ENCODE peak calls at places on chromosome 2, in five cellular contexts. O, L, Z, D and A are unnamed samples.

GRCh38 chr2:148459300-148459891 is 185.2 kb upstream of the EPC2 start:
- DNase-seq in O (no peak), L (no peak), D (no peak), Z (no peak), A (no peak)

GRCh38 chr2:15527074-15527739 is 33.9 kb downstream of the NBAS start:
- DNase-seq in D (no peak), Z (no peak), L (no peak), O (no peak), A (peak; percentile 26)

GRCh38 chr2:199662245-199662644 is 188.7 kb downstream of the FTCDNL1 start:
- DNase-seq in Z (no peak), D (no peak), O (no peak), L (no peak), A (no peak)

GRCh38 chr2:199818001-199818400 is 33.0 kb downstream of the FTCDNL1 start:
- DNase-seq in L (no peak), O (no peak), D (no peak), Z (no peak), A (no peak)

GRCh38 chr2:84719434-84719833 is 161.4 kb downstream of the TRABD2A start:
- DNase-seq in D (no peak), Z (no peak), L (no peak), O (no peak), A (no peak)

GRCh38 chr2:56082665-56083064 is 101.1 kb upstream of the CCDC85A start:
- DNase-seq in L (no peak), O (no peak), Z (no peak), D (no peak), A (no peak)

GRCh38 chr2:221726894-221727513 is 154.9 kb upstream of the EPHA4 start:
- DNase-seq in Z (no peak), D (no peak), O (no peak), L (no peak), A (no peak)

GRCh38 chr2:98739020-98739419 is 8.1 kb upstream of the MGAT4A start:
- DNase-seq in O (no peak), L (no peak), Z (no peak), D (no peak), A (no peak)

GRCh38 chr2:36449943-36450392 is 94.4 kb downstream of the CRIM1 start:
- DNase-seq in L (no peak), Z (no peak), D (no peak), O (no peak), A (no peak)

GRCh38 chr2:237128026-237128703 is 42.5 kb downstream of the COPS8 start:
- DNase-seq in Z (peak; percentile 97), O (peak; percentile 97), L (peak; percentile 61), D (peak; percentile 82), A (no peak)

GRCh38 chr2:218997730-218998129 is 4.5 kb upstream of the CRYBA2 start:
- DNase-seq in D (no peak), Z (no peak), O (no peak), L (peak; percentile 21), A (no peak)

GRCh38 chr2:63189026-63189425 is 138.4 kb downstream of the OTX1 start:
- DNase-seq in L (peak; percentile 48), Z (no peak), O (peak; percentile 41), D (no peak), A (peak; percentile 73)

GRCh38 chr2:235054497-235054896 is 102.7 kb downstream of the SH3BP4 start:
- DNase-seq in O (no peak), D (no peak), Z (no peak), L (no peak), A (no peak)

GRCh38 chr2:234462218-234462992 is 34.5 kb downstream of the ARL4C start:
- DNase-seq in L (no peak), O (no peak), D (no peak), Z (no peak), A (no peak)

GRCh38 chr2:219010162-219010756 is 17.0 kb upstream of the CRYBA2 start:
- DNase-seq in Z (no peak), O (no peak), L (peak; percentile 54), D (no peak), A (peak; percentile 71)

GRCh38 chr2:222320441-222321395 is 21.9 kb upstream of the PAX3 start:
- DNase-seq in O (no peak), L (no peak), Z (no peak), D (peak; percentile 37), A (no peak)

GRCh38 chr2:206253125-206253787 is 21.2 kb upstream of the ZDBF2 start:
- DNase-seq in L (no peak), O (no peak), Z (no peak), D (no peak), A (no peak)

GRCh38 chr2:31239842-31240198 is 5.9 kb downstream of the EHD3 start:
- DNase-seq in Z (peak; percentile 87), D (peak; percentile 62), O (no peak), L (no peak), A (no peak)

GRCh38 chr2:170090229-170090628 is 87.7 kb upstream of the MYO3B start:
- DNase-seq in D (no peak), Z (no peak), O (no peak), L (no peak), A (no peak)

GRCh38 chr2:67006373-67006960 is 390.7 kb upstream of the ETAA1 start:
- DNase-seq in O (no peak), L (no peak), D (no peak), Z (no peak), A (no peak)

GRCh38 chr2:190532581-190532980 is 1.9 kb downstream of the NEMP2 start:
- DNase-seq in D (no peak), O (no peak), L (peak; percentile 13), Z (no peak), A (no peak)

GRCh38 chr2:229889023-229889422 is 32.8 kb downstream of the TRIP12 start:
- DNase-seq in Z (no peak), O (no peak), D (no peak), L (no peak), A (no peak)

GRCh38 chr2:211931314-211931713 is 607.3 kb downstream of the ERBB4 start:
- DNase-seq in O (peak; percentile 53), D (no peak), L (no peak), Z (no peak), A (no peak)

GRCh38 chr2:217830061-217830460 is 172.7 kb downstream of the TNS1 start:
- DNase-seq in D (no peak), L (no peak), Z (peak; percentile 60), O (no peak), A (no peak)

GRCh38 chr2:74646829-74647482 is 1.2 kb downstream of the M1AP start:
- DNase-seq in L (no peak), D (no peak), Z (no peak), O (no peak), A (no peak)

DNA sequence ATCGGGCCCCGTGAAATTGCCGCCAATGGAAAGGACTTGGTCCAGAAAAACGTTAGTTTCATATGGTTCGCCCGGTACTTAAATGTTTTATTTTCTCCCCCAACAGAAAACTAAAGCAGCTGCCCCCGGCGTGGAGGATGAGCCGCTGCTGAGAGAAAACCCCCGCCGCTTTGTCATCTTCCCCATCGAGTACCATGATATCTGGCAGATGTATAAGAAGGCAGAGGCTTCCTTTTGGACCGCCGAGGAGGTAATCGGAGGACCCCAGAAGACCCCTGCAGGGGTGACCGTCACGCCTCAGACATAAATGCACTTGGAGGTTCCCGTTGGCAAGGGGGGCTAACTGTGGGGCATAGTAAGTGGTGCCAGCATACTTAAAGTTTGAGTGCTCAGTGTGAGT is 742 bp downstream of the RRM2 start:
- DNase-seq in Z (no peak), L (no peak), D (no peak), O (no peak), A (no peak)
- H3K4me3 ChIP-seq in Z (peak overlapping the region; percentile 28), L (no peak overlapping the region), D (peak overlapping the region; percentile 45), O (peak overlapping the region; percentile 43), A (peak overlapping the region; percentile 68)

GRCh38 chr2:45278345-45279078 is 269.3 kb upstream of the SIX2 start:
- DNase-seq in L (peak; percentile 42), O (no peak), D (no peak), Z (no peak), A (no peak)
- H3K27ac ChIP-seq in L (no peak overlapping the region), O (no peak overlapping the region), D (no peak overlapping the region), Z (no peak overlapping the region), A (no peak overlapping the region)

GRCh38 chr2:216056739-216057138 is 24.9 kb downstream of the PECR start:
- DNase-seq in L (no peak), O (no peak), Z (no peak), D (no peak), A (no peak)
- H3K4me3 ChIP-seq in L (no peak overlapping the region), O (no peak overlapping the region), Z (no peak overlapping the region), D (no peak overlapping the region), A (no peak overlapping the region)

DNA sequence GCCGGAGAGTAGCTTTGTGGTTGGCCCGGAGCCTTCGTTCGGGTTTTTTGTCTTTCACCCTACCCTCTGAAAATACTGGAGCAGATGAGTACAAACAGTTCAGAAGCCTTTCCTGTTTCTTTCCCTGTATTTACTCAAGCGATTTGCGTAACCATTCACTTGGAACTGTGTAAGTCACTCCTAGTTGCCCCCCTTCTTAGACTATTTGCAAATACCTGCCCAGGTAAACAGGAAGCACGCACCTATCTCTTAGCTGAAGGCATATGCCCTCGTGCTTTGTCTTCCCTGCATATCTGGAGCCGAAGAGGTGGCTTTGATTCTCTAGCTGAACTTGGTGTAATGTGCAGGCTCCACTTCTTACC is 1.4 kb downstream of the KCNS3 start:
- DNase-seq in D (no peak), Z (no peak), O (no peak), L (peak; percentile 6), A (no peak)
- H3K27ac ChIP-seq in D (no peak overlapping the region), Z (no peak overlapping the region), O (no peak overlapping the region), L (peak overlapping the region; percentile 62), A (peak overlapping the region; percentile 76)

GRCh38 chr2:154446324-154446723 is 252.2 kb upstream of the KCNJ3 start:
- DNase-seq in O (no peak), L (no peak), Z (no peak), D (no peak), A (no peak)

GRCh38 chr2:154452471-154452870 is 246.0 kb upstream of the KCNJ3 start:
- DNase-seq in Z (no peak), O (no peak), L (no peak), D (no peak), A (no peak)

GRCh38 chr2:154443919-154444318 is 254.6 kb upstream of the KCNJ3 start:
- DNase-seq in O (no peak), Z (no peak), L (no peak), D (no peak), A (no peak)

GRCh38 chr2:154449951-154450658 is 248.4 kb upstream of the KCNJ3 start:
- DNase-seq in Z (no peak), D (no peak), L (no peak), O (no peak), A (no peak)

DNA sequence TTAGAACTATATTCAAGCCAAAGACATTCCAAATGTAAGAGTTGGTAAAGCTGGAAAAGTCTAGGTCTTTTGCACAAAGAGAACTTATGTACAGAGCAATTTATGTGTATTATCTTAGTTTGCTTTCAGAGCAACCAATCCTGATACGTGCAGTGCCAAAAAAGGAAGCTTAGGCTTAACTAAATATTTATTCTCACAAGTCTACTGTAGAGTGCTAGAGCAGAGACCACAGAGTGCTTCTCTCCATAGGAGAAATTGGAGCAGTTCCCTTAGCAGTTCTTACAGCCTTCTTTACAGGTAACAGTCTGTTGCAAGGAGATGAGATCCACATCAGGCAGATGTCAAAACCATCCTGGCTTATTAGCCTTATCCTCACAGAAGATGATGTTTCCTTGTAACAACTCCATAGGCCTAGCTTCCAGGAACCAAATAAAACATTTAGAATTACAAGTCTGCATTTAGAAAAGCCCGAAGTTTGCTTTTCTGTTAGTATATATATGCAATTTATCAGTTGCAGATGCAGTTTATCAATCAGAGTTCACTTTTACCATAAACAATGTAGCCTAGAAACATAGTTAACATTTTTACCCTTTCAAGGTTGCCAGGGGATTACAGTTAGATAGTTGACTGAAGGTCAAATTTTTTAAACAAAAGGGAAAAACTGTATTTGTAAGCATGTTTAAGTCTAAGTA is 250.6 kb upstream of the KCNJ3 start:
- DNase-seq in O (no peak), Z (no peak), D (no peak), L (no peak), A (no peak)
- H3K4me3 ChIP-seq in O (no peak overlapping the region), Z (no peak overlapping the region), D (no peak overlapping the region), L (no peak overlapping the region), A (no peak overlapping the region)